ENCODE peak calls at places on chromosomes 12 and 14, in six cellular contexts. V is body of pancreas, G is prostate gland, P is K562, N is A549, W is uterus. L is an unnamed sample.

GRCh38 chr12:84070311-84070710 is 842.3 kb downstream of the SLC6A15 start:
- DNase-seq in V (no peak), G (no peak), P (no peak), N (no peak), W (peak), L (peak)

GRCh38 chr14:79825046-79825521 is 386.2 kb downstream of the DIO2 start:
- DNase-seq in V (no peak), G (no peak), P (no peak), N (no peak), W (no peak), L (no peak)

GRCh38 chr12:27619308-27619707 is 76.9 kb upstream of the REP15 start:
- DNase-seq in V (no peak), G (no peak), P (peak), N (peak), W (no peak), L (no peak)

GRCh38 chr14:30291216-30291615 is 267.7 kb upstream of the G2E3 start:
- DNase-seq in V (no peak), G (no peak), P (no peak), N (no peak), W (no peak), L (no peak)

GRCh38 chr12:109704371-109705098 is 9.1 kb upstream of the FAM222A start:
- DNase-seq in V (no peak), G (no peak), P (no peak), N (no peak), W (no peak), L (no peak)

GRCh38 chr14:91017011-91017410 is 43.4 kb downstream of the RPS6KA5 start:
- DNase-seq in V (no peak), G (no peak), P (no peak), N (no peak), W (no peak), L (no peak)

GRCh38 chr12:14689144-14689543 is 7.3 kb downstream of the GUCY2C start:
- DNase-seq in V (no peak), G (no peak), P (no peak), N (no peak), W (no peak), L (no peak)

GRCh38 chr12:55818886-55819285 is 1.0 kb downstream of the ORMDL2 start:
- DNase-seq in V (no peak), G (no peak), P (no peak), N (no peak), W (no peak), L (no peak)

GRCh38 chr14:35296505-35296904 is 4.3 kb downstream of the PSMA6 start:
- DNase-seq in V (no peak), G (no peak), P (no peak), N (no peak), W (no peak), L (no peak)

GRCh38 chr14:20658246-20658645 is 16.8 kb upstream of the OR6S1 start:
- DNase-seq in V (no peak), G (no peak), P (no peak), N (no peak), W (no peak), L (no peak)
- TF ChIP-seq POLR2A in V (no peak), G (no peak), P (no peak), N (no peak), W (no peak), L (no peak)

GRCh38 chr14:38616959-38617358 is 361.1 kb upstream of the CLEC14A start:
- DNase-seq in V (no peak), G (no peak), P (no peak), N (no peak), W (no peak), L (no peak)

GRCh38 chr14:38623661-38624060 is 367.8 kb upstream of the CLEC14A start:
- DNase-seq in V (no peak), G (no peak), P (no peak), N (no peak), W (no peak), L (no peak)

DNA sequence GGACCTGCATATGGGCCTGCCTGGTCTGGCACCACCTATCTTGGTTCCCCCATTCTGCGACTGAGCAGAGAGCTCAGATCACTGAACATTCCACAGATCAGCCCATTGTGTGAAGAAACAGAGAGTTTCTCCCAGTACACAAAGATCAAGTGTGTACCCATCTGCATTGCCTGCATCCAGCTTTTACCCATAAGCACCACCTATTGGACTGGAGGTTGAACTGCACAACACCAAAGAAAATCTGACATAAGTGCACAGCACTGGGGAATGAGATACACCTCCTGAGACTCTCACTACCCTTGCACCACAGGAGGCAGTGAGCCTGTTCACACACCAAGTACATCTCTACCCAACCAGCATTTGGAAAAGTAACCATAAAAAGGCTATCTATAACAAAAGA is 362.6 kb upstream of the CLEC14A start:
- DNase-seq in V (no peak), G (no peak), P (no peak), N (peak), W (no peak), L (no peak)
- TF ChIP-seq CTCF in V (no peak), G (no peak), P (no peak), N (no peak), W (no peak), L (no peak)

GRCh38 chr12:9813821-9814798 is 13.2 kb upstream of the KLRF1 start:
- DNase-seq in V (peak), G (peak), P (peak), N (peak), W (peak), L (peak)
- TF ChIP-seq POLR2A in V (no peak), G (no peak), P (no peak), N (no peak), W (no peak), L (no peak)

GRCh38 chr14:56282179-56282578 is 164.0 kb downstream of the PELI2 start:
- DNase-seq in V (no peak), G (no peak), P (no peak), N (no peak), W (no peak), L (no peak)

GRCh38 chr14:56284641-56285040 is 166.4 kb downstream of the PELI2 start:
- DNase-seq in V (no peak), G (no peak), P (no peak), N (no peak), W (no peak), L (no peak)

GRCh38 chr14:56278383-56278782 is 160.2 kb downstream of the PELI2 start:
- DNase-seq in V (no peak), G (no peak), P (no peak), N (no peak), W (no peak), L (no peak)

GRCh38 chr14:56280843-56281242 is 162.6 kb downstream of the PELI2 start:
- DNase-seq in V (no peak), G (no peak), P (no peak), N (no peak), W (no peak), L (no peak)
- TF ChIP-seq CTCF in V (no peak), G (no peak), P (no peak), N (no peak), W (no peak), L (no peak)

GRCh38 chr12:124625867-124626675 is 58.7 kb upstream of the NCOR2 start:
- DNase-seq in V (peak), G (peak), P (peak), N (peak), W (peak), L (peak)
- TF ChIP-seq POLR2A in V (no peak), G (no peak), P (no peak), N (no peak), W (no peak), L (peak)

DNA sequence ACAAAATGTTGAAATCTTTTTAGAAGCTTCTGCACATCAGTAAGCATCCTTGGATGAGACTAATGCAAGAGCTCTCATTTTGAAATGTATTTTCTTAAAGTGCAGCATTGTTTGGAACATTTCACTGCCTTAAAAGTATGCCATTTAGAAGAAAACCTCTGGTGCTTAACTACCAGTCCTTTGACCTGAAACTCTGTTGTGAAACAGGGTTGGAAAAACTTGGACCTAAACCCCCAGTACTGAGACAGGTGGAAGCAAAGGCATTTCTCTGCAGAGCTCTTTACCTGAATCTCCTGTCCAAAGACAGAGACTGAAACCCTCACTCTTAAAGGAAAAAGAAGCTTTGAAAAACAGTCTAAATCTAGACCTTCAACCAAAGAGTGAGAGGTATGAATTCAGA is 207.2 kb downstream of the NUBPL start:
- DNase-seq in V (no peak), G (no peak), P (no peak), N (no peak), W (no peak), L (no peak)
- TF ChIP-seq CTCF in V (no peak), G (no peak), P (no peak), N (no peak), W (no peak), L (no peak)

GRCh38 chr12:93368766-93369165 is 9.0 kb upstream of the NUDT4 start:
- DNase-seq in V (no peak), G (no peak), P (no peak), N (no peak), W (no peak), L (no peak)
- TF ChIP-seq POLR2A in V (no peak), G (no peak), P (no peak), N (no peak), W (no peak), L (no peak)